ENCODE peak calls at places on chromosomes 11 and 22, in four cellular contexts. One of them, this sample, is unnamed.

GRCh38 chr11:3222941-3223905 is 4.6 kb upstream of the MRGPRG start:
- DNase-seq in left lung: peak
- DNase-seq in trophoblast cell: no peak
- DNase-seq in GM23248: no peak
- DNase-seq in this sample: no peak

GRCh38 chr11:131668867-131669780 is 298.7 kb downstream of the NTM start:
- DNase-seq in trophoblast cell: peak
- DNase-seq in GM23248: peak
- DNase-seq in left lung: no peak
- DNase-seq in this sample: no peak

GRCh38 chr11:14687943-14688627 is 44.5 kb downstream of the PDE3B start:
- DNase-seq in trophoblast cell: no peak
- DNase-seq in GM23248: no peak
- DNase-seq in left lung: no peak
- DNase-seq in this sample: no peak

GRCh38 chr22:45497268-45497667 is 5.4 kb upstream of the FBLN1 start:
- DNase-seq in left lung: no peak
- DNase-seq in trophoblast cell: no peak
- DNase-seq in GM23248: peak
- DNase-seq in this sample: no peak

GRCh38 chr11:120020981-120021380 is 116.9 kb downstream of the TRIM29 start:
- DNase-seq in trophoblast cell: peak
- DNase-seq in GM23248: no peak
- DNase-seq in left lung: no peak
- DNase-seq in this sample: no peak

GRCh38 chr11:12046636-12047236 is 38.3 kb upstream of the DKK3 start:
- DNase-seq in GM23248: no peak
- DNase-seq in left lung: no peak
- DNase-seq in trophoblast cell: no peak
- DNase-seq in this sample: no peak

GRCh38 chr11:87422566-87422965 is 384.8 kb downstream of the TMEM135 start:
- DNase-seq in GM23248: peak
- DNase-seq in left lung: no peak
- DNase-seq in trophoblast cell: peak
- DNase-seq in this sample: no peak

GRCh38 chr11:124801014-124801413 is 808 bp upstream of the MSANTD2 start:
- DNase-seq in trophoblast cell: peak
- DNase-seq in GM23248: peak
- DNase-seq in left lung: no peak
- DNase-seq in this sample: no peak

GRCh38 chr22:29702931-29703594 is 16.7 kb upstream of the CABP7 start:
- DNase-seq in trophoblast cell: no peak
- DNase-seq in GM23248: peak
- DNase-seq in left lung: peak
- DNase-seq in this sample: no peak

GRCh38 chr22:45105281-45105700 is 58.4 kb upstream of the NUP50 start:
- DNase-seq in GM23248: peak
- DNase-seq in trophoblast cell: peak
- DNase-seq in left lung: no peak
- DNase-seq in this sample: no peak

GRCh38 chr11:110147965-110148709 is 54.9 kb downstream of the ZC3H12C start:
- DNase-seq in trophoblast cell: no peak
- DNase-seq in left lung: no peak
- DNase-seq in GM23248: peak
- DNase-seq in this sample: no peak

GRCh38 chr11:107496011-107496410 is 38.4 kb upstream of the CWF19L2 start:
- DNase-seq in left lung: no peak
- DNase-seq in GM23248: peak
- DNase-seq in trophoblast cell: no peak
- DNase-seq in this sample: no peak

GRCh38 chr22:37485714-37486223 is 415 bp downstream of the MFNG start:
- DNase-seq in trophoblast cell: no peak
- DNase-seq in GM23248: no peak
- DNase-seq in left lung: no peak
- DNase-seq in this sample: peak
- H3K4me3 ChIP-seq in trophoblast cell: no peak
- H3K4me3 ChIP-seq in GM23248: no peak
- H3K4me3 ChIP-seq in left lung: peak
- H3K4me3 ChIP-seq in this sample: peak

GRCh38 chr22:48331266-48331665 is 1496.4 kb downstream of the BRD1 start:
- DNase-seq in trophoblast cell: no peak
- DNase-seq in GM23248: no peak
- DNase-seq in left lung: no peak
- DNase-seq in this sample: no peak
- H3K4me3 ChIP-seq in trophoblast cell: no peak
- H3K4me3 ChIP-seq in GM23248: no peak
- H3K4me3 ChIP-seq in left lung: no peak
- H3K4me3 ChIP-seq in this sample: no peak

GRCh38 chr22:20117656-20118571 is 888 bp upstream of the TRMT2A start:
- DNase-seq in GM23248: peak
- DNase-seq in left lung: no peak
- DNase-seq in trophoblast cell: peak
- DNase-seq in this sample: no peak
- H3K4me3 ChIP-seq in GM23248: peak
- H3K4me3 ChIP-seq in left lung: peak
- H3K4me3 ChIP-seq in trophoblast cell: peak
- H3K4me3 ChIP-seq in this sample: peak

GRCh38 chr11:69644071-69644961 is 3.4 kb downstream of the CCND1 start:
- DNase-seq in left lung: peak
- DNase-seq in trophoblast cell: no peak
- DNase-seq in GM23248: peak
- DNase-seq in this sample: no peak
- H3K4me3 ChIP-seq in left lung: peak
- H3K4me3 ChIP-seq in trophoblast cell: no peak
- H3K4me3 ChIP-seq in GM23248: peak
- H3K4me3 ChIP-seq in this sample: no peak

GRCh38 chr22:20607157-20607907 is 99.9 kb downstream of the MED15 start:
- DNase-seq in left lung: no peak
- DNase-seq in trophoblast cell: peak
- DNase-seq in GM23248: no peak
- DNase-seq in this sample: no peak
- H3K4me3 ChIP-seq in left lung: no peak
- H3K4me3 ChIP-seq in trophoblast cell: no peak
- H3K4me3 ChIP-seq in GM23248: no peak
- H3K4me3 ChIP-seq in this sample: no peak